ENCODE peak calls at places on chromosome 19, in five cellular contexts. One of them, this sample, is unnamed. For H3K4me1, the result is how much of the 10 kb centered on the place peaks cover.

GRCh38 chr19:16496613-16496983 is 404 bp downstream of the C19orf44 start:
- DNase-seq in GM23248: peak
- DNase-seq in fibroblast of lung: peak
- DNase-seq in ovary: peak
- DNase-seq in heart right ventricle: no peak
- DNase-seq in this sample: peak

GRCh38 chr19:18999896-19000620 is 33.3 kb downstream of the SUGP2 start:
- DNase-seq in GM23248: peak
- DNase-seq in fibroblast of lung: no peak
- DNase-seq in ovary: no peak
- DNase-seq in heart right ventricle: no peak
- DNase-seq in this sample: no peak

GRCh38 chr19:18100710-18101109 is 3.1 kb downstream of the MAST3 start:
- DNase-seq in GM23248: no peak
- DNase-seq in fibroblast of lung: no peak
- DNase-seq in ovary: no peak
- DNase-seq in heart right ventricle: no peak
- DNase-seq in this sample: no peak

GRCh38 chr19:572140-572890 is at the start of gene BSG:
- DNase-seq in GM23248: peak
- DNase-seq in fibroblast of lung: peak
- DNase-seq in ovary: peak
- DNase-seq in heart right ventricle: peak
- DNase-seq in this sample: peak

GRCh38 chr19:18428837-18429674 is 8.9 kb downstream of the ISYNA1 start:
- DNase-seq in GM23248: peak
- DNase-seq in fibroblast of lung: peak
- DNase-seq in ovary: peak
- DNase-seq in heart right ventricle: peak
- DNase-seq in this sample: peak

GRCh38 chr19:15891434-15891833 is 6.4 kb downstream of the CYP4F2 start:
- DNase-seq in GM23248: no peak
- DNase-seq in fibroblast of lung: no peak
- DNase-seq in ovary: no peak
- DNase-seq in heart right ventricle: no peak
- DNase-seq in this sample: no peak

GRCh38 chr19:16367269-16367683 is 42.6 kb downstream of the KLF2 start:
- DNase-seq in GM23248: no peak
- DNase-seq in fibroblast of lung: no peak
- DNase-seq in ovary: peak
- DNase-seq in heart right ventricle: no peak
- DNase-seq in this sample: no peak

GRCh38 chr19:29941828-29942403 is at the start of gene URI1:
- DNase-seq in GM23248: peak
- DNase-seq in fibroblast of lung: peak
- DNase-seq in ovary: peak
- DNase-seq in heart right ventricle: peak
- DNase-seq in this sample: peak

GRCh38 chr19:17333611-17334413 is 843 bp downstream of the ANO8 start:
- DNase-seq in GM23248: peak
- DNase-seq in fibroblast of lung: peak
- DNase-seq in ovary: no peak
- DNase-seq in heart right ventricle: no peak
- DNase-seq in this sample: peak

GRCh38 chr19:33134571-33135041 is 2.7 kb downstream of the WDR88 start:
- DNase-seq in GM23248: no peak
- DNase-seq in fibroblast of lung: no peak
- DNase-seq in ovary: no peak
- DNase-seq in heart right ventricle: no peak
- DNase-seq in this sample: no peak

GRCh38 chr19:12543855-12544254 is 7.4 kb downstream of the ZNF564 start:
- DNase-seq in GM23248: peak
- DNase-seq in fibroblast of lung: no peak
- DNase-seq in ovary: no peak
- DNase-seq in heart right ventricle: no peak
- DNase-seq in this sample: no peak

GRCh38 chr19:12546903-12547302 is 4.4 kb downstream of the ZNF564 start:
- DNase-seq in GM23248: no peak
- DNase-seq in fibroblast of lung: no peak
- DNase-seq in ovary: no peak
- DNase-seq in heart right ventricle: no peak
- DNase-seq in this sample: no peak

GRCh38 chr19:12545267-12545666 is 6.0 kb downstream of the ZNF564 start:
- DNase-seq in GM23248: no peak
- DNase-seq in fibroblast of lung: no peak
- DNase-seq in ovary: no peak
- DNase-seq in heart right ventricle: no peak
- DNase-seq in this sample: no peak

GRCh38 chr19:12544401-12544876 is 6.8 kb downstream of the ZNF564 start:
- DNase-seq in GM23248: peak
- DNase-seq in fibroblast of lung: no peak
- DNase-seq in ovary: no peak
- DNase-seq in heart right ventricle: no peak
- DNase-seq in this sample: no peak

GRCh38 chr19:12546068-12546467 is 5.2 kb downstream of the ZNF564 start:
- DNase-seq in GM23248: no peak
- DNase-seq in fibroblast of lung: no peak
- DNase-seq in ovary: no peak
- DNase-seq in heart right ventricle: no peak
- DNase-seq in this sample: no peak
- H3K4me1 ChIP-seq in GM23248: under half
- H3K4me1 ChIP-seq in fibroblast of lung: under half
- H3K4me1 ChIP-seq in ovary: under half
- H3K4me1 ChIP-seq in heart right ventricle: under half
- H3K4me1 ChIP-seq in this sample: under half

DNA sequence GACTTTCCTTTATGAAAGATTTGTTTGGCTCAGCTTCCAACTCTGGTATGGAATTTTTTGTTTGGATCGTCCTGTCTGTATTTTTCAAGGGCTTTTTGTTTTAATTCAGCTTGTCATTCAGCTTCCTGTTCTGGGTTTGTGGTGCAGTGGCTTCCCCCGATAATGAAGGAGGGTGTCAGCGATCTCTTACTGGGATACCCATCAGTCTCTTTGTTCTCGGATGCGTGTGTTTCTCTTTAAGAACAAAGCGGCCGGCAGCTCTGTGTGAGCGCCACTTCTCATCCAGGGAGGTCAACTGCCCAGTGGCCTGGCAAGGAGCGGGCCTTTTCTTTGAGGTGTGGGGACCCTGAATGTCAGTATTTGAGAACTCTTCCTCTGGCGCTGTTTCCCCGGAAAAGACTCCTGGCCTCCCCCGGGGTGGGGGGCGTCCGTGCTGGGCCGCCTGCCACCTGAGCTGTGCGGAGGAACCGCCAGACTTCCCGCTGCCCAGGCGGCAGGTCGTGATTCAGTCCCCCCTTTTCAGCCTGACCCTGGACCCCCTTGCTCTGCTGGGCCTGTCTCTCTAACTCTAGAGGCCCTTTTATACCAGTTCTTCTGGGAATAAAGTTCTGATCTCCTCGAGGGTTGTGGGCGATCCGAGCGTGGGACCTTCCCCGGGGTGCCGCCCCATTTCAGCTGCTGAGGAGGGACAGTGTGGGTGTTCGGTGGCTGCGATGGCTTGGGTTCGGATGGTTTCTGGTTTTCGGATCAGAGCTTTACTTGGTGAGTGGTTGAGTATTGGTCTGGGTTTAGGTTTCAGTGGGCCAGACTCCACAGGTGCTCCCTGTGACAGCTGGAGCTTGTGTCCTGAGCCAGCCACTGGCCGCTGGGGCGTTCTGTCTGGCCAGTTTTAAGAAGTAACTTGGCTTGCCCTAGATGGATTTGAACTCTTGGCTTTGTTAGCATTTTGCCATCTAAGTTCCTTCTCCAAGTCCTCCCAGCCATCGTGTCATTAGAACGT is 3.4 kb downstream of the SF3A2 start:
- DNase-seq in GM23248: peak
- DNase-seq in fibroblast of lung: peak
- DNase-seq in ovary: no peak
- DNase-seq in heart right ventricle: no peak
- DNase-seq in this sample: no peak
- H3K4me1 ChIP-seq in GM23248: under half
- H3K4me1 ChIP-seq in fibroblast of lung: under half
- H3K4me1 ChIP-seq in ovary: under half
- H3K4me1 ChIP-seq in heart right ventricle: half or more
- H3K4me1 ChIP-seq in this sample: under half

GRCh38 chr19:4388171-4389063 is 11.9 kb downstream of the SH3GL1 start:
- DNase-seq in GM23248: peak
- DNase-seq in fibroblast of lung: no peak
- DNase-seq in ovary: no peak
- DNase-seq in heart right ventricle: no peak
- DNase-seq in this sample: no peak
- H3K4me1 ChIP-seq in GM23248: half or more
- H3K4me1 ChIP-seq in fibroblast of lung: under half
- H3K4me1 ChIP-seq in ovary: under half
- H3K4me1 ChIP-seq in heart right ventricle: half or more
- H3K4me1 ChIP-seq in this sample: under half

GRCh38 chr19:7871530-7872305 is 2.5 kb downstream of the PRR36 start:
- DNase-seq in GM23248: peak
- DNase-seq in fibroblast of lung: peak
- DNase-seq in ovary: peak
- DNase-seq in heart right ventricle: peak
- DNase-seq in this sample: peak

GRCh38 chr19:7869910-7870511 is 4.2 kb downstream of the PRR36 start:
- DNase-seq in GM23248: peak
- DNase-seq in fibroblast of lung: no peak
- DNase-seq in ovary: peak
- DNase-seq in heart right ventricle: no peak
- DNase-seq in this sample: peak

GRCh38 chr19:7869453-7869909 is 4.7 kb downstream of the PRR36 start:
- DNase-seq in GM23248: peak
- DNase-seq in fibroblast of lung: peak
- DNase-seq in ovary: peak
- DNase-seq in heart right ventricle: peak
- DNase-seq in this sample: peak

GRCh38 chr19:7871280-7871529 is 3.0 kb downstream of the PRR36 start:
- DNase-seq in GM23248: no peak
- DNase-seq in fibroblast of lung: no peak
- DNase-seq in ovary: no peak
- DNase-seq in heart right ventricle: no peak
- DNase-seq in this sample: no peak

DNA sequence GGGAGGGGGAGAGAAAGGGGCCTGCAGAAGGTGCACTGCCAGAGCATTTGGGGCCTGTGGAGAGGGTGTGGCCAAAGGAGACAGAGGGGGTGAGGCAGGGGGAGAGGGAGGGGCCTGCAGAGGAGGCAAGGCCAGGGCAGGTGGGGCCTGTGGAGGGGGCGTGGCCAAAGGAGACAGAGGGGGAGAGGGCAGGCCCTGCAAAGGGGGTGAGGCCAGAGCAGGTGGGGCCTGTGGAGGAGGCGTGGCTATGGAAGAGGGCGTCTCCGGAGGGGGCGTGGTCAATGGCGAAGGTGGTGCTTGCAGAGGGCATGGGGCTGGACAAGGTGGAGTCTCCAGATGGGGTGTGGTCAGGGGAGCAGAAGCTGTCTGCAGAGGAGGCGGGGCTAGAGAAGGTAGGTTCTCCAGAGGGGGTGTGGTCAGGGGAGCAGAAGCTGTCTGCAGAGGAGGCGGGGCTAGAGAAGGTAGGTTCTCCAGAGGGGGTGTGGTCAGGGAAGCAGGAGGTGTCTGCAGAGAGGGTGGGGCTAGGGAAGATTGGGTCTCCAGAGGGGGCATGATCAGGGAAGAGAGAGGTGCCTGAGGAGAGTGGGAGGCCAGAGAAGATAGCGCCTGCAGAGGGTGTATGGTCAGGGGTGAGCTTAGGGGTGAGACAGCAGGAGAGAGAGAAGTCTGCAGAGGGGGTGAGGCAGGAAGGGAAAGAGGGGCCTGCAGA is 3.5 kb downstream of the PRR36 start:
- DNase-seq in GM23248: peak
- DNase-seq in fibroblast of lung: peak
- DNase-seq in ovary: peak
- DNase-seq in heart right ventricle: no peak
- DNase-seq in this sample: peak
- H3K4me1 ChIP-seq in GM23248: under half
- H3K4me1 ChIP-seq in fibroblast of lung: under half
- H3K4me1 ChIP-seq in ovary: under half
- H3K4me1 ChIP-seq in heart right ventricle: under half
- H3K4me1 ChIP-seq in this sample: under half

DNA sequence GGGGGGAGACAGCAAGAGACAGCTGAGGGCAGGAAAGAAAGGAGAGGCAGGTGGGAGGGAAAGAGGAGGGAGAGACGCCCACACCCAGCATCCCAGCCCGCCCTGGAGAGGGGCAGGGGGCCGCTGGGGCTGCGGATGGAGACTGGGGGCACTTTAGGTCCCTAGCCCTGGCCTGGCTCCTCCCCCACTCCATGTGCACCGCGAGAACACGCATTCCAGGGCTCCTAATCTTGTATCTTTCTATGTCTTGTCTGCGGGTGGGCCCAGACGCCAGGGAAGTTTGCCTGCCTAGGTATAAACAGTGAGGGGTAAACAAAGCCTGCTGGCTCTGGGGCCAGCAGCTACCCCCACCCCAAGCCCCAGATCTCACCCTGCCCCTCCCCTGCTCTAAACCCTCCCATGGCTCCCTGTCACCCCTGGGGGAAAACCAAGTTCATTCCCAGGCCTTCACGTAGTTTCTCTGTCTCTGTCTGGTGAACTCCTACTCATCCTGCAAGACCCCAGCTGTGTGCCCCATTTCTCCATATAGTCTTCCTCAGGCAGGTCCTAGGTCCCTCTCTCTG is 5.8 kb downstream of the TLE5 start:
- DNase-seq in GM23248: no peak
- DNase-seq in fibroblast of lung: no peak
- DNase-seq in ovary: peak
- DNase-seq in heart right ventricle: no peak
- DNase-seq in this sample: no peak
- H3K4me1 ChIP-seq in GM23248: under half
- H3K4me1 ChIP-seq in fibroblast of lung: under half
- H3K4me1 ChIP-seq in ovary: under half
- H3K4me1 ChIP-seq in heart right ventricle: under half
- H3K4me1 ChIP-seq in this sample: under half

DNA sequence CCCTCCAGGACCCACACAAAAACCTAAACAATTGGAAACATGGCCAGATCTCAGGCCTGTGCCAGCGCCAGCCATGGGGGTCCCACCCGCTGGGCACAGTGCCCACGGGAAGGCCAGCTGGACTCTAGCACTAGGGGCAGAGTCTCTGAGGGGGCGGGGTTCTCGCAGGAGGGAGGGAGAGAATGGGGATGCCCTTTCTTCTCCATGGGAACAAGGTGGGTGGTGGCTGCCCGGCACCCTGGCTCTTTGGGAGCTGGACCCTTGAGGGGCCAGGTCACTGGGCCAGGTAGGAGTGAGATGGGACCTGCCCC is 8.4 kb downstream of the LYL1 start:
- DNase-seq in GM23248: no peak
- DNase-seq in fibroblast of lung: no peak
- DNase-seq in ovary: no peak
- DNase-seq in heart right ventricle: peak
- DNase-seq in this sample: no peak
- H3K4me1 ChIP-seq in GM23248: under half
- H3K4me1 ChIP-seq in fibroblast of lung: under half
- H3K4me1 ChIP-seq in ovary: under half
- H3K4me1 ChIP-seq in heart right ventricle: half or more
- H3K4me1 ChIP-seq in this sample: under half

This sample was measured in A673.